ENCODE peak calls at places on chromosomes 4 and X, in eight cellular contexts. One of them, this sample, is unnamed. For H3K79me2, the result is how much of the 10 kb centered on the place peaks cover.

GRCh38 chr4:175469519-175469918 is 342.5 kb downstream of the GPM6A start:
- DNase-seq in hepatocyte: peak
- DNase-seq in GM23338: no peak
- DNase-seq in mesendoderm: peak
- DNase-seq in OCI-LY7: no peak
- DNase-seq in mammary epithelial cell: peak
- DNase-seq in GM12878: no peak
- DNase-seq in MM.1S: no peak
- DNase-seq in this sample: no peak

GRCh38 chrX:48891402-48892288 is 5.9 kb downstream of the TIMM17B start:
- DNase-seq in OCI-LY7: peak
- DNase-seq in GM12878: no peak
- DNase-seq in mammary epithelial cell: peak
- DNase-seq in hepatocyte: peak
- DNase-seq in GM23338: peak
- DNase-seq in mesendoderm: peak
- DNase-seq in MM.1S: peak
- DNase-seq in this sample: peak

GRCh38 chr4:123676550-123677229 is 280.1 kb downstream of the SPRY1 start:
- DNase-seq in mesendoderm: peak
- DNase-seq in GM23338: peak
- DNase-seq in MM.1S: no peak
- DNase-seq in GM12878: no peak
- DNase-seq in OCI-LY7: no peak
- DNase-seq in hepatocyte: no peak
- DNase-seq in mammary epithelial cell: no peak
- DNase-seq in this sample: no peak

GRCh38 chr4:33924239-33924638 is 2320.1 kb downstream of the ARAP2 start:
- DNase-seq in GM23338: peak
- DNase-seq in mammary epithelial cell: peak
- DNase-seq in GM12878: no peak
- DNase-seq in MM.1S: no peak
- DNase-seq in mesendoderm: peak
- DNase-seq in hepatocyte: peak
- DNase-seq in OCI-LY7: no peak
- DNase-seq in this sample: no peak

GRCh38 chrX:153744210-153745066 is 19.6 kb upstream of the PLXNB3 start:
- DNase-seq in hepatocyte: no peak
- DNase-seq in OCI-LY7: no peak
- DNase-seq in GM12878: no peak
- DNase-seq in mammary epithelial cell: no peak
- DNase-seq in MM.1S: no peak
- DNase-seq in mesendoderm: peak
- DNase-seq in GM23338: peak
- DNase-seq in this sample: peak

GRCh38 chr4:157014621-157015591 is 43.3 kb upstream of the PDGFC start:
- DNase-seq in OCI-LY7: no peak
- DNase-seq in mesendoderm: peak
- DNase-seq in GM12878: no peak
- DNase-seq in hepatocyte: peak
- DNase-seq in GM23338: peak
- DNase-seq in mammary epithelial cell: peak
- DNase-seq in MM.1S: no peak
- DNase-seq in this sample: no peak

GRCh38 chr4:83677656-83678055 is 141.7 kb downstream of the GPAT3 start:
- DNase-seq in hepatocyte: no peak
- DNase-seq in GM23338: no peak
- DNase-seq in mesendoderm: no peak
- DNase-seq in mammary epithelial cell: no peak
- DNase-seq in OCI-LY7: no peak
- DNase-seq in MM.1S: no peak
- DNase-seq in GM12878: no peak
- DNase-seq in this sample: no peak

GRCh38 chrX:19544693-19545305 is 29.5 kb upstream of the MAP3K15 start:
- DNase-seq in mesendoderm: peak
- DNase-seq in mammary epithelial cell: peak
- DNase-seq in GM12878: no peak
- DNase-seq in MM.1S: peak
- DNase-seq in hepatocyte: peak
- DNase-seq in OCI-LY7: peak
- DNase-seq in GM23338: peak
- DNase-seq in this sample: peak

GRCh38 chrX:50971390-50971789 is 60.9 kb downstream of the BMP15 start:
- DNase-seq in OCI-LY7: no peak
- DNase-seq in mammary epithelial cell: peak
- DNase-seq in GM12878: no peak
- DNase-seq in mesendoderm: no peak
- DNase-seq in hepatocyte: no peak
- DNase-seq in MM.1S: no peak
- DNase-seq in GM23338: no peak
- DNase-seq in this sample: no peak

GRCh38 chrX:155434906-155435743 is 23.3 kb downstream of the F8A3 start:
- DNase-seq in mesendoderm: no peak
- DNase-seq in mammary epithelial cell: no peak
- DNase-seq in OCI-LY7: no peak
- DNase-seq in GM12878: no peak
- DNase-seq in hepatocyte: no peak
- DNase-seq in MM.1S: no peak
- DNase-seq in GM23338: no peak
- DNase-seq in this sample: no peak

GRCh38 chr4:176775326-176775725 is 17.4 kb downstream of the VEGFC start:
- DNase-seq in hepatocyte: no peak
- DNase-seq in GM23338: no peak
- DNase-seq in mesendoderm: no peak
- DNase-seq in mammary epithelial cell: no peak
- DNase-seq in MM.1S: no peak
- DNase-seq in OCI-LY7: no peak
- DNase-seq in GM12878: no peak
- DNase-seq in this sample: no peak

GRCh38 chr4:6472387-6473263 is at the start of gene PPP2R2C:
- DNase-seq in mammary epithelial cell: no peak
- DNase-seq in hepatocyte: no peak
- DNase-seq in OCI-LY7: no peak
- DNase-seq in GM23338: peak
- DNase-seq in MM.1S: no peak
- DNase-seq in GM12878: no peak
- DNase-seq in mesendoderm: peak
- DNase-seq in this sample: no peak

GRCh38 chr4:139015269-139015947 is at the start of gene NOCT:
- DNase-seq in mesendoderm: peak
- DNase-seq in GM23338: peak
- DNase-seq in mammary epithelial cell: peak
- DNase-seq in OCI-LY7: peak
- DNase-seq in GM12878: peak
- DNase-seq in MM.1S: peak
- DNase-seq in hepatocyte: peak
- DNase-seq in this sample: peak

GRCh38 chrX:71098302-71098701 is 2.7 kb downstream of the FOXO4 start:
- DNase-seq in mammary epithelial cell: no peak
- DNase-seq in hepatocyte: peak
- DNase-seq in GM23338: peak
- DNase-seq in mesendoderm: peak
- DNase-seq in OCI-LY7: peak
- DNase-seq in MM.1S: peak
- DNase-seq in GM12878: no peak
- DNase-seq in this sample: peak

GRCh38 chrX:7690842-7691241 is 152.1 kb upstream of the VCX start:
- DNase-seq in GM23338: peak
- DNase-seq in hepatocyte: no peak
- DNase-seq in OCI-LY7: no peak
- DNase-seq in GM12878: no peak
- DNase-seq in mammary epithelial cell: no peak
- DNase-seq in mesendoderm: peak
- DNase-seq in MM.1S: no peak
- DNase-seq in this sample: no peak

GRCh38 chr4:61770456-61770855 is 570.3 kb downstream of the ADGRL3 start:
- DNase-seq in GM23338: peak
- DNase-seq in MM.1S: no peak
- DNase-seq in mesendoderm: no peak
- DNase-seq in GM12878: no peak
- DNase-seq in OCI-LY7: no peak
- DNase-seq in mammary epithelial cell: no peak
- DNase-seq in hepatocyte: no peak
- DNase-seq in this sample: no peak
- H3K79me2 ChIP-seq in GM23338: half or more
- H3K79me2 ChIP-seq in MM.1S: under half
- H3K79me2 ChIP-seq in mesendoderm: under half
- H3K79me2 ChIP-seq in GM12878: under half
- H3K79me2 ChIP-seq in OCI-LY7: under half
- H3K79me2 ChIP-seq in mammary epithelial cell: under half
- H3K79me2 ChIP-seq in hepatocyte: under half
- H3K79me2 ChIP-seq in this sample: under half

DNA sequence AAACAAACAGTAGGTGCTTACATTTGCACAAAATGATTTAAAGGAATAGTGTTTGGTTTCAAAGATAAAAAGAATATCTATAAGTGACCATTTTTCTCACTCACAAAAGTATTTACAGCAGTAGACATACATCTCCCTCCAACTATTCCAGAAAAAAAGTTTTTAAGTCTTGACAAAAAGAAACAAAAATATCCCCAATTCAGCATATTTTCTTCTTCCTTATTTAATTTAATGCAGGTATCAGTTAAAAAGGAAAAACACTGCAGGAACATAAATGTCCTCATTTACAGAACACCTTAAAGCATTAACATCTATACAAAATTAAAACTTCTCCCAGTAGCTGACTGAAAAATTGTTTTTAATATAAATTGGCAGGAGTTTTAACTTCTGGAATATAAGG is 4.2 kb downstream of the MAB21L2 start:
- DNase-seq in OCI-LY7: no peak
- DNase-seq in mesendoderm: no peak
- DNase-seq in GM12878: no peak
- DNase-seq in MM.1S: no peak
- DNase-seq in GM23338: no peak
- DNase-seq in mammary epithelial cell: no peak
- DNase-seq in hepatocyte: no peak
- DNase-seq in this sample: no peak
- H3K79me2 ChIP-seq in OCI-LY7: under half
- H3K79me2 ChIP-seq in mesendoderm: under half
- H3K79me2 ChIP-seq in GM12878: under half
- H3K79me2 ChIP-seq in MM.1S: under half
- H3K79me2 ChIP-seq in GM23338: under half
- H3K79me2 ChIP-seq in mammary epithelial cell: under half
- H3K79me2 ChIP-seq in hepatocyte: under half
- H3K79me2 ChIP-seq in this sample: under half

GRCh38 chr4:159145318-159146006 is 42.6 kb downstream of the RAPGEF2 start:
- DNase-seq in mammary epithelial cell: no peak
- DNase-seq in GM23338: no peak
- DNase-seq in OCI-LY7: no peak
- DNase-seq in MM.1S: no peak
- DNase-seq in hepatocyte: no peak
- DNase-seq in GM12878: no peak
- DNase-seq in mesendoderm: peak
- DNase-seq in this sample: no peak
- H3K79me2 ChIP-seq in mammary epithelial cell: half or more
- H3K79me2 ChIP-seq in GM23338: half or more
- H3K79me2 ChIP-seq in OCI-LY7: under half
- H3K79me2 ChIP-seq in MM.1S: under half
- H3K79me2 ChIP-seq in hepatocyte: half or more
- H3K79me2 ChIP-seq in GM12878: half or more
- H3K79me2 ChIP-seq in mesendoderm: under half
- H3K79me2 ChIP-seq in this sample: under half

DNA sequence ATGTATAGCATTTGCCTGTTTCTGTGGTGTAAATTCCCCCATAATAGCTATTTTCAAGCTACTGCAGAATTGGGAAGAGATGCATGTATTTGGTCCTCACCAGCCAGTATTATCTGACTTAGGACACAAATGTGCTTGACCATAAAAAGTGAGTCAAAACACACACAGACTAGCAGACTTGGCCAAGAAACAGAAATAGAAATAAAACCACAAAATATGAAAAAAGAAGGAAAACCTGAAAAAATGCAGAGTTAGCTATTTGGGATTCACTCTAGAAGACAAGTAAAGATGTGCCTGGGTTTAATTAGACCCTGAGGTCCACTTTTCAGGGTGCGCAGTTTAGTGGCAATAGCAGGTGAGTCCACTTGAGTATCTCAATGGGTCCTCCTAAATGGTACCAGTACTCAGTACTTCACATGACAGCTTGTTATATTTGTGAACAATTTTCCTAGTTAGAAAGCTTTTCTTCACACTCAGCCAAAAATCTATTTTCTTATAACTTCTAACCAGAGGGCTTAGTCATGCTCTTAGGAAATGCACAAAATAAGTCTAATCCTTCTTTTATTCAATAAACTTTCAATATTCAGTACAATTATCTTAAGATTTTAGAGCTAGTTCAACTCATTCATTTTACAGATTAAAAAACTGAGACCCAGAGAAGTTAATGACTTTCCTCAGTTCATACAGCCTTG is 108.7 kb upstream of the JADE1 start:
- DNase-seq in MM.1S: no peak
- DNase-seq in mammary epithelial cell: no peak
- DNase-seq in hepatocyte: no peak
- DNase-seq in GM12878: no peak
- DNase-seq in GM23338: no peak
- DNase-seq in OCI-LY7: no peak
- DNase-seq in mesendoderm: no peak
- DNase-seq in this sample: no peak
- H3K79me2 ChIP-seq in MM.1S: under half
- H3K79me2 ChIP-seq in mammary epithelial cell: under half
- H3K79me2 ChIP-seq in hepatocyte: under half
- H3K79me2 ChIP-seq in GM12878: under half
- H3K79me2 ChIP-seq in GM23338: under half
- H3K79me2 ChIP-seq in OCI-LY7: under half
- H3K79me2 ChIP-seq in mesendoderm: under half
- H3K79me2 ChIP-seq in this sample: under half

DNA sequence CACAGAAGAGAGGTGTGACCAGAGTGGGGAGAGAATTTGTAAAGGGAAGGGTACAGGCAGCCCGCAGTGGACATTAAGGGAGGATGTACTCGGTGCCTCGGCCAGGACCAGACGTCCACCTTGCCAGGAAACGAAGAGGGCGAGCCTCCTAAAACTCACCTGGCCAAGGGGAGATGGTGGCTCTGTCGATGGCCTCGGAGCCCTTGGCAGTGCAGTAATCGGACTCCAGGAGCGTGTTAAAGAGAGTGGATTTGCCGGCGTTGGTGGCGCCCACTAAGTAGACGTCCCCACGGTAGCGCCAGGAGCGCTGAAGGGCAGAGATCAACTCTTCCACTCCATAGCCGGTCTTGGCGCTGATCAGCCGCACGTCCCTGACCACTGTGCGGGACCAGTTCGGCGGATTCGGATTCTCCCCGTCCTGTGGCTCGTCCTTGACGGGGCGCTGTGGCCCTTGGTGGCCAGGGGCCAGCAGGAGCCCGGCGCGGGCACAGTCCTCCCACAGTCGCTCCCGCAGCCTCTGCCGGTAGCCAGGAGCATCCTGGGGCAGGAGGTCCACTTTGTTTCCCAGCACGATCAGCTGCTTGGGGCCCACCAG is 1.0 kb downstream of the NOA1 start:
- DNase-seq in GM12878: no peak
- DNase-seq in mesendoderm: no peak
- DNase-seq in MM.1S: peak
- DNase-seq in OCI-LY7: peak
- DNase-seq in hepatocyte: no peak
- DNase-seq in GM23338: peak
- DNase-seq in mammary epithelial cell: peak
- DNase-seq in this sample: peak
- H3K79me2 ChIP-seq in GM12878: half or more
- H3K79me2 ChIP-seq in mesendoderm: under half
- H3K79me2 ChIP-seq in MM.1S: half or more
- H3K79me2 ChIP-seq in OCI-LY7: half or more
- H3K79me2 ChIP-seq in hepatocyte: half or more
- H3K79me2 ChIP-seq in GM23338: half or more
- H3K79me2 ChIP-seq in mammary epithelial cell: half or more
- H3K79me2 ChIP-seq in this sample: half or more

This sample was measured in Karpas-422.